ENCODE peak calls at places on chromosomes 1 and 21, in seven cellular contexts. One of them, this sample, is unnamed.

GRCh38 chr1:15577691-15578090 is 7.2 kb downstream of the AGMAT start:
- DNase-seq in heart right ventricle: no peak
- DNase-seq in GM06990: no peak
- DNase-seq in kidney: no peak
- DNase-seq in aorta: peak; percentile 7
- DNase-seq in thoracic aorta: no peak
- DNase-seq in BE2C: no peak
- DNase-seq in this sample: no peak

GRCh38 chr1:1354271-1355247 is 3.8 kb downstream of the MXRA8 start:
- DNase-seq in heart right ventricle: no peak
- DNase-seq in GM06990: no peak
- DNase-seq in kidney: peak; percentile 77
- DNase-seq in aorta: no peak
- DNase-seq in thoracic aorta: no peak
- DNase-seq in BE2C: peak; percentile 11
- DNase-seq in this sample: no peak

GRCh38 chr1:201554167-201554600 is 15.3 kb downstream of the NAV1 start:
- DNase-seq in heart right ventricle: no peak
- DNase-seq in GM06990: no peak
- DNase-seq in kidney: no peak
- DNase-seq in aorta: no peak
- DNase-seq in thoracic aorta: no peak
- DNase-seq in BE2C: no peak
- DNase-seq in this sample: peak; percentile 5

GRCh38 chr21:29928537-29928936 is 11.3 kb downstream of the GRIK1 start:
- DNase-seq in heart right ventricle: no peak
- DNase-seq in GM06990: no peak
- DNase-seq in kidney: no peak
- DNase-seq in aorta: no peak
- DNase-seq in thoracic aorta: no peak
- DNase-seq in BE2C: no peak
- DNase-seq in this sample: no peak

GRCh38 chr21:45080639-45081414 is 6.4 kb downstream of the ADARB1 start:
- DNase-seq in heart right ventricle: no peak
- DNase-seq in GM06990: no peak
- DNase-seq in kidney: no peak
- DNase-seq in aorta: peak; percentile 64
- DNase-seq in thoracic aorta: no peak
- DNase-seq in BE2C: peak; percentile 38
- DNase-seq in this sample: no peak

GRCh38 chr1:14525262-14525661 is 73.2 kb upstream of the KAZN start:
- DNase-seq in heart right ventricle: no peak
- DNase-seq in GM06990: no peak
- DNase-seq in kidney: no peak
- DNase-seq in aorta: no peak
- DNase-seq in thoracic aorta: no peak
- DNase-seq in BE2C: no peak
- DNase-seq in this sample: no peak

GRCh38 chr1:167499657-167500056 is 18.7 kb downstream of the CD247 start:
- DNase-seq in heart right ventricle: no peak
- DNase-seq in GM06990: peak; percentile 52
- DNase-seq in kidney: no peak
- DNase-seq in aorta: no peak
- DNase-seq in thoracic aorta: no peak
- DNase-seq in BE2C: no peak
- DNase-seq in this sample: no peak

GRCh38 chr1:209618291-209618690 is 33.9 kb downstream of the LAMB3 start:
- DNase-seq in heart right ventricle: no peak
- DNase-seq in GM06990: no peak
- DNase-seq in kidney: no peak
- DNase-seq in aorta: no peak
- DNase-seq in thoracic aorta: no peak
- DNase-seq in BE2C: no peak
- DNase-seq in this sample: no peak

GRCh38 chr1:241702436-241702835 is 50.4 kb downstream of the WDR64 start:
- DNase-seq in heart right ventricle: no peak
- DNase-seq in GM06990: no peak
- DNase-seq in kidney: no peak
- DNase-seq in aorta: no peak
- DNase-seq in thoracic aorta: no peak
- DNase-seq in BE2C: no peak
- DNase-seq in this sample: no peak

GRCh38 chr1:24586970-24587820 is 31.3 kb downstream of the NCMAP start:
- DNase-seq in heart right ventricle: peak; percentile 16
- DNase-seq in GM06990: no peak
- DNase-seq in kidney: no peak
- DNase-seq in aorta: no peak
- DNase-seq in thoracic aorta: no peak
- DNase-seq in BE2C: peak; percentile 17
- DNase-seq in this sample: peak; percentile 77

GRCh38 chr1:245409341-245410195 is 254.8 kb downstream of the KIF26B start:
- DNase-seq in heart right ventricle: no peak
- DNase-seq in GM06990: no peak
- DNase-seq in kidney: no peak
- DNase-seq in aorta: no peak
- DNase-seq in thoracic aorta: no peak
- DNase-seq in BE2C: no peak
- DNase-seq in this sample: no peak

GRCh38 chr1:49728377-49728776 is 295.4 kb downstream of the AGBL4 start:
- DNase-seq in heart right ventricle: no peak
- DNase-seq in GM06990: no peak
- DNase-seq in kidney: no peak
- DNase-seq in aorta: no peak
- DNase-seq in thoracic aorta: no peak
- DNase-seq in BE2C: no peak
- DNase-seq in this sample: no peak

GRCh38 chr1:218284377-218284916 is 646 bp upstream of the RRP15 start:
- DNase-seq in heart right ventricle: no peak
- DNase-seq in GM06990: no peak
- DNase-seq in kidney: peak; percentile 66
- DNase-seq in aorta: no peak
- DNase-seq in thoracic aorta: no peak
- DNase-seq in BE2C: peak; percentile 27
- DNase-seq in this sample: peak; percentile 50

GRCh38 chr1:81834921-81835698 is 34.4 kb downstream of the ADGRL2 start:
- DNase-seq in heart right ventricle: peak; percentile 41
- DNase-seq in GM06990: no peak
- DNase-seq in kidney: no peak
- DNase-seq in aorta: no peak
- DNase-seq in thoracic aorta: no peak
- DNase-seq in BE2C: no peak
- DNase-seq in this sample: no peak

DNA sequence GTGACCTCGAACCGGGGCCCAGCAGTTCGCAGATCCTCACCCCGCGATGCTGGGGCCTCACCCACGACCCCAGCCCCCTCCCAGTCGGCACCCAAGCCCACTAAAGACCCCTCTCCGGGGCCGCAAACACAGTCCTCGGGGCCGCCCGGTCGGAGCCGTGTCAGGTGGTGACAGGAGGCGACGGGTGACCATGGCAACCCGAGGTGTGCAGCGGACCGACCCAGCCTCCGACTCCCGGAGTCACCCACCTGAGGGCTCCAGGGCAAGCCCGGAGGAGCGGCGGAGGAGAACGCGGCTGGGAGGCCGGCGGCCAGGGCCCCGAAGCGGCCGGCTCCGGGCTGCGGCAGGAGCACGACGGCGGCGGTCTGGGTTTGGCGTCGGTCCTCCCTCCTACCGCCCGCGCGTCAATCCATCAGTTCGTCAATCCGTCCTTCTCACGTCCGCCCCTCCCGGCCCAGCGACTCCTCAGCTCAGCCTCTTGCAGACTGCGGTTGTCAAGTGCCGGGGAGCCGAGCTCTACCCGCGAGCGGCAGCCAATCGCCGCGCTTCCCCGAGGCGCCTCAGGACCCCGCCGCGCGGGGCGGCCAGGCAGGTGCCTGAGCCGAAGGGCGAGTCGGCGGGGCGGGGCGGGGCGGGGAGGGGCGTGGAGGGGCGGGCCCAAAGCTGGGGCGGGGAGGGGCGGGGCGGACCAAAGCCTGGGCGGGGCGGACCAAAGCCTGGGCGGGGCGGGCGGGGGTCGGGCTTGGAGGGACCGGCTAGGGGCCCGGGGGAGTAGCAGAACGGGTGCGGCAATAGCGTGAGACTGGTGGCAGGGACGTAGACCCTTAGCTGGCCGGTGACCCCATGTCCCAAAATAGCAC is at the start of gene WDR47:
- DNase-seq in heart right ventricle: peak; percentile 94
- DNase-seq in GM06990: peak; percentile 96
- DNase-seq in kidney: peak; percentile 98
- DNase-seq in aorta: peak; percentile 97
- DNase-seq in thoracic aorta: peak; percentile 80
- DNase-seq in BE2C: peak; percentile 96
- DNase-seq in this sample: peak; percentile 99
- H3K4me3 ChIP-seq in heart right ventricle: peak within 1 kb of the TSS; percentile 96
- H3K4me3 ChIP-seq in GM06990: peak within 1 kb of the TSS; percentile 79
- H3K4me3 ChIP-seq in kidney: peak within 1 kb of the TSS; percentile 80
- H3K4me3 ChIP-seq in aorta: peak within 1 kb of the TSS; percentile 66
- H3K4me3 ChIP-seq in thoracic aorta: peak within 1 kb of the TSS; percentile 98
- H3K4me3 ChIP-seq in BE2C: peak within 1 kb of the TSS; percentile 97
- H3K4me3 ChIP-seq in this sample: peak within 1 kb of the TSS; percentile 98

GRCh38 chr21:18275740-18276139 is 31.1 kb downstream of the CHODL start:
- DNase-seq in heart right ventricle: no peak
- DNase-seq in GM06990: no peak
- DNase-seq in kidney: no peak
- DNase-seq in aorta: no peak
- DNase-seq in thoracic aorta: no peak
- DNase-seq in BE2C: no peak
- DNase-seq in this sample: no peak

DNA sequence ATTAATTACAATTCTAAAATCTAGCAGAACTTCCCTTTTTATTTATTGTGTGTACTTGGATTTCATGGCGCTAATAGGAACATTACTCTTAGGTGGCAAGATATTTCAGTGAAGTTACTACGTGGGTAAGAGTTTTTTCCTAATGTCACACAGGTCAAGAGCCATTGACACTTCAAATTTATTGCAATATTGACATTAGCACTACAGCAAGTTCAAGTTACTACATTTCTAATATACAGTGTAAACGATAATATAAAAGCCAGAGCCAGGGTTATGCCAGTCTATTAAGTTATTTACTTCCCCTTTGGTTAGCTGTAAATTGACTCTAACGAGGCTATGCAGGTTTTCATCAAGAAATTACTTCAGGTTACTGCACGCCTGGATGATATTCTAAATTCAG is 29.7 kb downstream of the CHODL start:
- DNase-seq in heart right ventricle: no peak
- DNase-seq in GM06990: no peak
- DNase-seq in kidney: no peak
- DNase-seq in aorta: no peak
- DNase-seq in thoracic aorta: no peak
- DNase-seq in BE2C: no peak
- DNase-seq in this sample: no peak
- H3K36me3 ChIP-seq in heart right ventricle: no peaks in the 10 kb centered on the region
- H3K36me3 ChIP-seq in GM06990: no peaks in the 10 kb centered on the region
- H3K36me3 ChIP-seq in kidney: no peaks in the 10 kb centered on the region
- H3K36me3 ChIP-seq in aorta: no peaks in the 10 kb centered on the region
- H3K36me3 ChIP-seq in thoracic aorta: no peaks in the 10 kb centered on the region
- H3K36me3 ChIP-seq in BE2C: no peaks in the 10 kb centered on the region
- H3K36me3 ChIP-seq in this sample: no peaks in the 10 kb centered on the region

GRCh38 chr1:200436436-200436835 is 26.6 kb upstream of the ZNF281 start:
- DNase-seq in heart right ventricle: no peak
- DNase-seq in GM06990: no peak
- DNase-seq in kidney: no peak
- DNase-seq in aorta: no peak
- DNase-seq in thoracic aorta: no peak
- DNase-seq in BE2C: no peak
- DNase-seq in this sample: no peak

GRCh38 chr1:200437088-200437487 is 27.3 kb upstream of the ZNF281 start:
- DNase-seq in heart right ventricle: no peak
- DNase-seq in GM06990: no peak
- DNase-seq in kidney: no peak
- DNase-seq in aorta: no peak
- DNase-seq in thoracic aorta: no peak
- DNase-seq in BE2C: no peak
- DNase-seq in this sample: no peak

GRCh38 chr1:200438911-200439310 is 29.1 kb upstream of the ZNF281 start:
- DNase-seq in heart right ventricle: no peak
- DNase-seq in GM06990: no peak
- DNase-seq in kidney: no peak
- DNase-seq in aorta: no peak
- DNase-seq in thoracic aorta: no peak
- DNase-seq in BE2C: no peak
- DNase-seq in this sample: no peak

GRCh38 chr1:200435200-200435780 is 25.5 kb upstream of the ZNF281 start:
- DNase-seq in heart right ventricle: no peak
- DNase-seq in GM06990: no peak
- DNase-seq in kidney: no peak
- DNase-seq in aorta: no peak
- DNase-seq in thoracic aorta: no peak
- DNase-seq in BE2C: no peak
- DNase-seq in this sample: no peak

DNA sequence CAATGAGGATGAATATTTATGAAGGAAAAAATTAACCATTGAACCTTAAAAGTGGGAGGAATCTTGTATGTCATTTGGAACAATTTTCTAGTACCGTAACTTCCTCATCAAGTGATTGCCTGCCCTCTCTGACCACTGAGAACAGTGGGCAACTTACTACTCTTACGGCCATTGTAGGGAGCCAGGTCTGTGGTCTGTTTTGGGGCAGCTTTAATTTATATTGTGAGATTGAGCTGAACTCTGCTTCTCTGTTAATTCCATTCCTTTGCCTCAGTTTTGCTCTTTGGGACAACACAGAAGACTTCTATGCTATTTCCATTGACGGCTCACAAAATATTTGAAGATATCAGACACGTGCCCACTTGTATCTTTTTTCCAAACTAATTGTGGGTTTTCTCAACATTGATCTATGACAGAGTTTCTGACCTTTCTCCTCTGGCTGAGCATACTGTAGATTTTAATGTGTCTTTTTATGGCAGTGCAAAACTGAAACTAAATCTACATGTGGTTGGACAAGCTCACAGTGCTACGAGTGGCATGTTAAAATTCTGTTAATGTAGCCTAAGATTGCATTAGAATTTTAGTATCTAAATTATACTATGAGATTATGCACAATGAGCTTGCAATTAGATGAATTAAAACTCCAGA is 27.8 kb upstream of the ZNF281 start:
- DNase-seq in heart right ventricle: no peak
- DNase-seq in GM06990: no peak
- DNase-seq in kidney: no peak
- DNase-seq in aorta: no peak
- DNase-seq in thoracic aorta: no peak
- DNase-seq in BE2C: no peak
- DNase-seq in this sample: no peak
- H3K4me3 ChIP-seq in heart right ventricle: no peak overlapping the region
- H3K4me3 ChIP-seq in GM06990: no peak overlapping the region
- H3K4me3 ChIP-seq in kidney: peak overlapping the region; percentile 65
- H3K4me3 ChIP-seq in aorta: no peak overlapping the region
- H3K4me3 ChIP-seq in thoracic aorta: peak overlapping the region; percentile 59
- H3K4me3 ChIP-seq in BE2C: no peak overlapping the region
- H3K4me3 ChIP-seq in this sample: no peak overlapping the region

DNA sequence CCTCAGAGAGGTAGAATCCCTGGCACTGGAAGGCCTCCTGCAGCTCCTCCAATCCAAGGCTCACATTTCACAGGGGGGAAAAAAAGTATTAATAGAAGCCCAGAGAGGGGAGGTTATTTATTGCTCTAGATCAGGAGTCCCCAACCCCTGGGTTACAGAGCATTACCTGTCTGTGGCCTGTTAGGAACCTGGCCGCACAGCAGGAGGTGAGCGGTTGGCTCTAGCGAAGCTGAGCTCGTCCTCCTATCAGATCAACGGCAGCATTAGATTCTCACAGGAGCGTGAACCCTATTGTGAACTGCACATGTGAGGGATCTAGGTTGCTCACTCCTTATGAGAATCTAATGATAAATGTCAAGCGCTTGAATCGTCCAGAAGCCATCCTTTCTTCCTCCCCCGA is 46.8 kb upstream of the RCC2 start:
- DNase-seq in heart right ventricle: no peak
- DNase-seq in GM06990: no peak
- DNase-seq in kidney: no peak
- DNase-seq in aorta: no peak
- DNase-seq in thoracic aorta: no peak
- DNase-seq in BE2C: no peak
- DNase-seq in this sample: no peak
- H3K36me3 ChIP-seq in heart right ventricle: no peaks in the 10 kb centered on the region
- H3K36me3 ChIP-seq in GM06990: no peaks in the 10 kb centered on the region
- H3K36me3 ChIP-seq in kidney: no peaks in the 10 kb centered on the region
- H3K36me3 ChIP-seq in aorta: no peaks in the 10 kb centered on the region
- H3K36me3 ChIP-seq in thoracic aorta: no peaks in the 10 kb centered on the region
- H3K36me3 ChIP-seq in BE2C: no peaks in the 10 kb centered on the region
- H3K36me3 ChIP-seq in this sample: no peaks in the 10 kb centered on the region